ENCODE peak calls at places on chromosomes 7 and 10, in six cellular contexts. O, N, D, X, M and Q are unnamed samples.

GRCh38 chr7:134691820-134692705 is 45.4 kb downstream of the BPGM start:
- DNase-seq in O (peak; percentile 49), N (peak; percentile 56), D (no peak), X (no peak), M (no peak), Q (peak; percentile 66)

GRCh38 chr10:82267465-82267864 is 392.5 kb downstream of the NRG3 start:
- DNase-seq in O (no peak), N (no peak), D (no peak), X (no peak), M (no peak), Q (no peak)

GRCh38 chr7:22251906-22252495 is 105.0 kb downstream of the RAPGEF5 start:
- DNase-seq in O (no peak), N (no peak), D (no peak), X (no peak), M (no peak), Q (no peak)

GRCh38 chr10:69768386-69768785 is 33.3 kb upstream of the COL13A1 start:
- DNase-seq in O (no peak), N (no peak), D (no peak), X (no peak), M (no peak), Q (no peak)

GRCh38 chr10:119680050-119680449 is 28.9 kb downstream of the BAG3 start:
- DNase-seq in O (no peak), N (peak; percentile 66), D (peak; percentile 78), X (no peak), M (no peak), Q (peak; percentile 73)

GRCh38 chr7:81846398-81846797 is 76.6 kb upstream of the HGF start:
- DNase-seq in O (peak; percentile 10), N (peak; percentile 41), D (no peak), X (no peak), M (no peak), Q (peak; percentile 31)

GRCh38 chr7:86904949-86905834 is 154.3 kb downstream of the ELAPOR2 start:
- DNase-seq in O (no peak), N (no peak), D (no peak), X (no peak), M (peak; percentile 22), Q (peak; percentile 24)

GRCh38 chr7:27176343-27176731 is 2.2 kb upstream of the HOXA10 start:
- DNase-seq in O (no peak), N (no peak), D (no peak), X (no peak), M (peak; percentile 6), Q (no peak)

GRCh38 chr7:138195207-138195606 is 118.9 kb downstream of the AKR1D1 start:
- DNase-seq in O (no peak), N (no peak), D (no peak), X (no peak), M (no peak), Q (no peak)

GRCh38 chr7:117127585-117128168 is 174.4 kb downstream of the ST7 start:
- DNase-seq in O (peak; percentile 22), N (peak; percentile 50), D (no peak), X (peak; percentile 26), M (peak; percentile 28), Q (peak; percentile 73)

GRCh38 chr7:71236488-71237179 is 104.7 kb downstream of the GALNT17 start:
- DNase-seq in O (no peak), N (no peak), D (no peak), X (no peak), M (no peak), Q (no peak)

GRCh38 chr10:131271966-131272365 is 39.6 kb downstream of the TCERG1L start:
- DNase-seq in O (no peak), N (no peak), D (no peak), X (no peak), M (no peak), Q (no peak)

GRCh38 chr7:32222251-32222900 is 152.2 kb upstream of the PDE1C start:
- DNase-seq in O (no peak), N (no peak), D (no peak), X (no peak), M (no peak), Q (no peak)

GRCh38 chr7:149313981-149314380 is 52.0 kb downstream of the ZNF783 start:
- DNase-seq in O (no peak), N (no peak), D (no peak), X (no peak), M (no peak), Q (no peak)

GRCh38 chr7:30149640-30150272 is 15.0 kb downstream of the MTURN start:
- DNase-seq in O (no peak), N (no peak), D (no peak), X (no peak), M (no peak), Q (no peak)

GRCh38 chr10:63166742-63167258 is 33.7 kb downstream of the NRBF2 start:
- DNase-seq in O (peak; percentile 62), N (no peak), D (no peak), X (no peak), M (peak; percentile 20), Q (peak; percentile 82)

GRCh38 chr10:31697271-31698168 is 231.1 kb downstream of the ARHGAP12 start:
- DNase-seq in O (peak; percentile 42), N (peak; percentile 97), D (peak; percentile 74), X (no peak), M (no peak), Q (peak; percentile 85)

GRCh38 chr7:104946338-104946737 is 67.7 kb upstream of the KMT2E start:
- DNase-seq in O (no peak), N (no peak), D (no peak), X (no peak), M (no peak), Q (no peak)

GRCh38 chr7:102404005-102404861 is 8.1 kb downstream of the PRKRIP1 start:
- DNase-seq in O (no peak), N (no peak), D (peak; percentile 38), X (peak; percentile 34), M (peak; percentile 41), Q (peak; percentile 46)

GRCh38 chr7:132154248-132154647 is 422.0 kb downstream of the PLXNA4 start:
- DNase-seq in O (no peak), N (no peak), D (no peak), X (no peak), M (no peak), Q (no peak)

GRCh38 chr7:155456772-155457543 is 971 bp upstream of the EN2 start:
- DNase-seq in O (peak; percentile 3), N (peak; percentile 68), D (peak; percentile 75), X (no peak), M (peak; percentile 71), Q (peak; percentile 52)

GRCh38 chr7:143229054-143229790 is 7.4 kb downstream of the TAS2R40 start:
- DNase-seq in O (no peak), N (no peak), D (no peak), X (no peak), M (peak; percentile 57), Q (no peak)

GRCh38 chr7:147861058-147861716 is 729.4 kb upstream of the C7orf33 start:
- DNase-seq in O (no peak), N (no peak), D (no peak), X (no peak), M (no peak), Q (no peak)

GRCh38 chr7:35424869-35425495 is 171.1 kb upstream of the TBX20 start:
- DNase-seq in O (peak; percentile 8), N (no peak), D (peak; percentile 82), X (peak; percentile 37), M (peak; percentile 59), Q (peak; percentile 49)

GRCh38 chr10:125021686-125022374 is 79.9 kb downstream of the ZRANB1 start:
- DNase-seq in O (no peak), N (peak; percentile 39), D (no peak), X (no peak), M (no peak), Q (no peak)

GRCh38 chr10:91652364-91652763 is 19.5 kb upstream of the PPP1R3C start:
- DNase-seq in O (peak; percentile 55), N (no peak), D (no peak), X (no peak), M (no peak), Q (peak; percentile 91)

GRCh38 chr10:23412223-23412622 is 26.7 kb upstream of the OTUD1 start:
- DNase-seq in O (no peak), N (no peak), D (no peak), X (no peak), M (no peak), Q (no peak)

GRCh38 chr10:78263521-78263988 is 229.9 kb downstream of the RPS24 start:
- DNase-seq in O (no peak), N (no peak), D (peak; percentile 47), X (no peak), M (no peak), Q (peak; percentile 49)

GRCh38 chr10:63708421-63708820 is 187.2 kb downstream of the REEP3 start:
- DNase-seq in O (no peak), N (no peak), D (no peak), X (no peak), M (no peak), Q (no peak)